ENCODE peak calls at places on chromosomes 6 and 20, in ten cellular contexts. One of them, this sample, is unnamed.
A peak's percentile ranks its signal among the peaks of the same experiment; 100 is the strongest.

GRCh38 chr20:21826946-21827345 is 121.5 kb downstream of the PAX1 start:
- DNase-seq in activated naive CD4-positive, alpha-beta T cell treated with anti-CD3 and anti-CD28 coated beads for 36 hours: no peak
- DNase-seq in neuronal stem cell: peak; percentile 35
- DNase-seq in SK-N-DZ: no peak
- DNase-seq in activated CD4-positive, alpha-beta T cell treated with anti-CD3 and anti-CD28 coated beads for 24 hours: no peak
- DNase-seq in foreskin melanocyte: no peak
- DNase-seq in GM23248: no peak
- DNase-seq in NCI-H748 treated with DMSO at 0.1 percent for 48 hours: no peak
- DNase-seq in dermis blood vessel endothelial cell: no peak
- DNase-seq in endothelial cell: no peak
- DNase-seq in this sample: no peak

GRCh38 chr6:105317607-105318533 is 85.0 kb downstream of the PREP start:
- DNase-seq in activated naive CD4-positive, alpha-beta T cell treated with anti-CD3 and anti-CD28 coated beads for 36 hours: peak; percentile 7
- DNase-seq in neuronal stem cell: no peak
- DNase-seq in SK-N-DZ: no peak
- DNase-seq in activated CD4-positive, alpha-beta T cell treated with anti-CD3 and anti-CD28 coated beads for 24 hours: no peak
- DNase-seq in foreskin melanocyte: no peak
- DNase-seq in GM23248: no peak
- DNase-seq in NCI-H748 treated with DMSO at 0.1 percent for 48 hours: no peak
- DNase-seq in dermis blood vessel endothelial cell: peak; percentile 52
- DNase-seq in endothelial cell: peak; percentile 11
- DNase-seq in this sample: peak; percentile 27

GRCh38 chr20:43914697-43915208 is at the start of gene TOX2:
- DNase-seq in activated naive CD4-positive, alpha-beta T cell treated with anti-CD3 and anti-CD28 coated beads for 36 hours: peak; percentile 39
- DNase-seq in neuronal stem cell: no peak
- DNase-seq in SK-N-DZ: no peak
- DNase-seq in activated CD4-positive, alpha-beta T cell treated with anti-CD3 and anti-CD28 coated beads for 24 hours: no peak
- DNase-seq in foreskin melanocyte: no peak
- DNase-seq in GM23248: peak; percentile 73
- DNase-seq in NCI-H748 treated with DMSO at 0.1 percent for 48 hours: no peak
- DNase-seq in dermis blood vessel endothelial cell: peak; percentile 69
- DNase-seq in endothelial cell: peak; percentile 64
- DNase-seq in this sample: peak; percentile 76

GRCh38 chr6:64973142-64973541 is 733.9 kb downstream of the EYS start:
- DNase-seq in activated naive CD4-positive, alpha-beta T cell treated with anti-CD3 and anti-CD28 coated beads for 36 hours: no peak
- DNase-seq in neuronal stem cell: no peak
- DNase-seq in SK-N-DZ: no peak
- DNase-seq in activated CD4-positive, alpha-beta T cell treated with anti-CD3 and anti-CD28 coated beads for 24 hours: no peak
- DNase-seq in foreskin melanocyte: no peak
- DNase-seq in GM23248: no peak
- DNase-seq in NCI-H748 treated with DMSO at 0.1 percent for 48 hours: no peak
- DNase-seq in dermis blood vessel endothelial cell: no peak
- DNase-seq in endothelial cell: no peak
- DNase-seq in this sample: no peak

GRCh38 chr20:19540401-19540800 is 217.7 kb upstream of the RIN2 start:
- DNase-seq in activated naive CD4-positive, alpha-beta T cell treated with anti-CD3 and anti-CD28 coated beads for 36 hours: peak; percentile 54
- DNase-seq in neuronal stem cell: no peak
- DNase-seq in SK-N-DZ: no peak
- DNase-seq in activated CD4-positive, alpha-beta T cell treated with anti-CD3 and anti-CD28 coated beads for 24 hours: peak; percentile 4
- DNase-seq in foreskin melanocyte: no peak
- DNase-seq in GM23248: peak; percentile 21
- DNase-seq in NCI-H748 treated with DMSO at 0.1 percent for 48 hours: no peak
- DNase-seq in dermis blood vessel endothelial cell: no peak
- DNase-seq in endothelial cell: no peak
- DNase-seq in this sample: no peak

GRCh38 chr6:15960740-15961629 is 167.9 kb upstream of the MYLIP start:
- DNase-seq in activated naive CD4-positive, alpha-beta T cell treated with anti-CD3 and anti-CD28 coated beads for 36 hours: no peak
- DNase-seq in neuronal stem cell: no peak
- DNase-seq in SK-N-DZ: no peak
- DNase-seq in activated CD4-positive, alpha-beta T cell treated with anti-CD3 and anti-CD28 coated beads for 24 hours: no peak
- DNase-seq in foreskin melanocyte: no peak
- DNase-seq in GM23248: no peak
- DNase-seq in NCI-H748 treated with DMSO at 0.1 percent for 48 hours: no peak
- DNase-seq in dermis blood vessel endothelial cell: peak; percentile 26
- DNase-seq in endothelial cell: no peak
- DNase-seq in this sample: no peak

GRCh38 chr6:163324928-163325784 is 89.4 kb upstream of the QKI start:
- DNase-seq in activated naive CD4-positive, alpha-beta T cell treated with anti-CD3 and anti-CD28 coated beads for 36 hours: no peak
- DNase-seq in neuronal stem cell: no peak
- DNase-seq in SK-N-DZ: no peak
- DNase-seq in activated CD4-positive, alpha-beta T cell treated with anti-CD3 and anti-CD28 coated beads for 24 hours: no peak
- DNase-seq in foreskin melanocyte: peak; percentile 52
- DNase-seq in GM23248: peak; percentile 67
- DNase-seq in NCI-H748 treated with DMSO at 0.1 percent for 48 hours: no peak
- DNase-seq in dermis blood vessel endothelial cell: no peak
- DNase-seq in endothelial cell: no peak
- DNase-seq in this sample: no peak

GRCh38 chr6:44896701-44897100 is 431.4 kb upstream of the RUNX2 start:
- DNase-seq in activated naive CD4-positive, alpha-beta T cell treated with anti-CD3 and anti-CD28 coated beads for 36 hours: no peak
- DNase-seq in neuronal stem cell: no peak
- DNase-seq in SK-N-DZ: no peak
- DNase-seq in activated CD4-positive, alpha-beta T cell treated with anti-CD3 and anti-CD28 coated beads for 24 hours: no peak
- DNase-seq in foreskin melanocyte: no peak
- DNase-seq in GM23248: no peak
- DNase-seq in NCI-H748 treated with DMSO at 0.1 percent for 48 hours: no peak
- DNase-seq in dermis blood vessel endothelial cell: no peak
- DNase-seq in endothelial cell: no peak
- DNase-seq in this sample: no peak

GRCh38 chr20:434221-434620 is 26.1 kb downstream of the RBCK1 start:
- DNase-seq in activated naive CD4-positive, alpha-beta T cell treated with anti-CD3 and anti-CD28 coated beads for 36 hours: no peak
- DNase-seq in neuronal stem cell: no peak
- DNase-seq in SK-N-DZ: no peak
- DNase-seq in activated CD4-positive, alpha-beta T cell treated with anti-CD3 and anti-CD28 coated beads for 24 hours: no peak
- DNase-seq in foreskin melanocyte: no peak
- DNase-seq in GM23248: no peak
- DNase-seq in NCI-H748 treated with DMSO at 0.1 percent for 48 hours: no peak
- DNase-seq in dermis blood vessel endothelial cell: no peak
- DNase-seq in endothelial cell: no peak
- DNase-seq in this sample: no peak

GRCh38 chr6:158849899-158850806 is 31.0 kb upstream of the EZR start:
- DNase-seq in activated naive CD4-positive, alpha-beta T cell treated with anti-CD3 and anti-CD28 coated beads for 36 hours: peak; percentile 71
- DNase-seq in neuronal stem cell: no peak
- DNase-seq in SK-N-DZ: no peak
- DNase-seq in activated CD4-positive, alpha-beta T cell treated with anti-CD3 and anti-CD28 coated beads for 24 hours: no peak
- DNase-seq in foreskin melanocyte: peak; percentile 83
- DNase-seq in GM23248: peak; percentile 97
- DNase-seq in NCI-H748 treated with DMSO at 0.1 percent for 48 hours: peak; percentile 85
- DNase-seq in dermis blood vessel endothelial cell: peak; percentile 70
- DNase-seq in endothelial cell: no peak
- DNase-seq in this sample: peak; percentile 39

GRCh38 chr6:42022755-42023384 is 27.5 kb upstream of the TAF8 start:
- DNase-seq in activated naive CD4-positive, alpha-beta T cell treated with anti-CD3 and anti-CD28 coated beads for 36 hours: peak; percentile 53
- DNase-seq in neuronal stem cell: no peak
- DNase-seq in SK-N-DZ: no peak
- DNase-seq in activated CD4-positive, alpha-beta T cell treated with anti-CD3 and anti-CD28 coated beads for 24 hours: no peak
- DNase-seq in foreskin melanocyte: no peak
- DNase-seq in GM23248: no peak
- DNase-seq in NCI-H748 treated with DMSO at 0.1 percent for 48 hours: no peak
- DNase-seq in dermis blood vessel endothelial cell: no peak
- DNase-seq in endothelial cell: no peak
- DNase-seq in this sample: no peak

GRCh38 chr20:33789109-33789857 is 21.9 kb upstream of the CHMP4B start:
- DNase-seq in activated naive CD4-positive, alpha-beta T cell treated with anti-CD3 and anti-CD28 coated beads for 36 hours: no peak
- DNase-seq in neuronal stem cell: no peak
- DNase-seq in SK-N-DZ: peak; percentile 73
- DNase-seq in activated CD4-positive, alpha-beta T cell treated with anti-CD3 and anti-CD28 coated beads for 24 hours: no peak
- DNase-seq in foreskin melanocyte: no peak
- DNase-seq in GM23248: peak; percentile 92
- DNase-seq in NCI-H748 treated with DMSO at 0.1 percent for 48 hours: no peak
- DNase-seq in dermis blood vessel endothelial cell: peak; percentile 99
- DNase-seq in endothelial cell: peak; percentile 45
- DNase-seq in this sample: no peak

GRCh38 chr6:29887819-29888581 is 54.3 kb upstream of the HLA-A start:
- DNase-seq in activated naive CD4-positive, alpha-beta T cell treated with anti-CD3 and anti-CD28 coated beads for 36 hours: peak; percentile 87
- DNase-seq in neuronal stem cell: peak; percentile 9
- DNase-seq in SK-N-DZ: no peak
- DNase-seq in activated CD4-positive, alpha-beta T cell treated with anti-CD3 and anti-CD28 coated beads for 24 hours: peak; percentile 59
- DNase-seq in foreskin melanocyte: peak; percentile 50
- DNase-seq in GM23248: peak; percentile 73
- DNase-seq in NCI-H748 treated with DMSO at 0.1 percent for 48 hours: peak; percentile 40
- DNase-seq in dermis blood vessel endothelial cell: peak; percentile 35
- DNase-seq in endothelial cell: peak; percentile 24
- DNase-seq in this sample: peak; percentile 25

GRCh38 chr6:1525364-1526038 is 84.2 kb upstream of the FOXC1 start:
- DNase-seq in activated naive CD4-positive, alpha-beta T cell treated with anti-CD3 and anti-CD28 coated beads for 36 hours: no peak
- DNase-seq in neuronal stem cell: no peak
- DNase-seq in SK-N-DZ: no peak
- DNase-seq in activated CD4-positive, alpha-beta T cell treated with anti-CD3 and anti-CD28 coated beads for 24 hours: no peak
- DNase-seq in foreskin melanocyte: no peak
- DNase-seq in GM23248: no peak
- DNase-seq in NCI-H748 treated with DMSO at 0.1 percent for 48 hours: no peak
- DNase-seq in dermis blood vessel endothelial cell: no peak
- DNase-seq in endothelial cell: no peak
- DNase-seq in this sample: no peak

GRCh38 chr6:113630738-113631535 is 226.2 kb upstream of the MARCKS start:
- DNase-seq in activated naive CD4-positive, alpha-beta T cell treated with anti-CD3 and anti-CD28 coated beads for 36 hours: peak; percentile 47
- DNase-seq in neuronal stem cell: no peak
- DNase-seq in SK-N-DZ: no peak
- DNase-seq in activated CD4-positive, alpha-beta T cell treated with anti-CD3 and anti-CD28 coated beads for 24 hours: peak; percentile 1
- DNase-seq in foreskin melanocyte: no peak
- DNase-seq in GM23248: peak; percentile 82
- DNase-seq in NCI-H748 treated with DMSO at 0.1 percent for 48 hours: no peak
- DNase-seq in dermis blood vessel endothelial cell: peak; percentile 73
- DNase-seq in endothelial cell: no peak
- DNase-seq in this sample: no peak

GRCh38 chr20:11895832-11896484 is 21.7 kb upstream of the BTBD3 start:
- DNase-seq in activated naive CD4-positive, alpha-beta T cell treated with anti-CD3 and anti-CD28 coated beads for 36 hours: no peak
- DNase-seq in neuronal stem cell: no peak
- DNase-seq in SK-N-DZ: peak; percentile 34
- DNase-seq in activated CD4-positive, alpha-beta T cell treated with anti-CD3 and anti-CD28 coated beads for 24 hours: no peak
- DNase-seq in foreskin melanocyte: no peak
- DNase-seq in GM23248: no peak
- DNase-seq in NCI-H748 treated with DMSO at 0.1 percent for 48 hours: peak; percentile 41
- DNase-seq in dermis blood vessel endothelial cell: no peak
- DNase-seq in endothelial cell: no peak
- DNase-seq in this sample: no peak

GRCh38 chr20:23193985-23194384 is 107.9 kb upstream of the CD93 start:
- DNase-seq in activated naive CD4-positive, alpha-beta T cell treated with anti-CD3 and anti-CD28 coated beads for 36 hours: no peak
- DNase-seq in neuronal stem cell: no peak
- DNase-seq in SK-N-DZ: no peak
- DNase-seq in activated CD4-positive, alpha-beta T cell treated with anti-CD3 and anti-CD28 coated beads for 24 hours: no peak
- DNase-seq in foreskin melanocyte: no peak
- DNase-seq in GM23248: no peak
- DNase-seq in NCI-H748 treated with DMSO at 0.1 percent for 48 hours: no peak
- DNase-seq in dermis blood vessel endothelial cell: no peak
- DNase-seq in endothelial cell: no peak
- DNase-seq in this sample: no peak

This sample was measured in NCI-H345.